ENCODE peak calls at places on chromosomes 7 and 10, in six cellular contexts. K, M, U, R, C and O are unnamed samples. For H3K9me3, the result is how much of the 10 kb centered on the place peaks cover.

GRCh38 chr10:126905776-126906703 is 812 bp downstream of the DOCK1 start:
- DNase-seq in C (peak), K (peak), M (peak), U (peak), R (no peak), O (peak)

GRCh38 chr7:34991938-34992840 is 45.1 kb downstream of the DPY19L1 start:
- DNase-seq in R (no peak), M (no peak), K (no peak), C (peak), U (peak), O (no peak)

GRCh38 chr10:16519250-16519907 is 2.3 kb downstream of the C1QL3 start:
- DNase-seq in C (no peak), R (no peak), M (no peak), K (no peak), U (no peak), O (no peak)

GRCh38 chr7:45712057-45712689 is 138.0 kb downstream of the ADCY1 start:
- DNase-seq in K (peak), R (no peak), M (no peak), U (no peak), C (no peak), O (no peak)

GRCh38 chr10:24851595-24851994 is 100.8 kb downstream of the PRTFDC1 start:
- DNase-seq in K (no peak), M (no peak), C (peak), R (no peak), U (peak), O (no peak)

GRCh38 chr7:151598045-151598444 is 78.3 kb upstream of the RHEB start:
- DNase-seq in U (no peak), M (no peak), K (no peak), C (peak), R (no peak), O (no peak)

GRCh38 chr10:103540722-103541121 is 47.2 kb downstream of the NEURL1 start:
- DNase-seq in C (peak), K (no peak), R (no peak), U (no peak), M (no peak), O (peak)

GRCh38 chr10:58518775-58519174 is 6.1 kb downstream of the BICC1 start:
- DNase-seq in K (peak), M (no peak), C (peak), R (no peak), U (peak), O (no peak)

GRCh38 chr7:257647-257992 is 32.4 kb upstream of the FOXL3 start:
- DNase-seq in C (no peak), K (no peak), U (no peak), M (no peak), R (no peak), O (peak)
- H3K9me3 ChIP-seq in C (under half), K (under half), U (under half), M (under half), R (under half), O (under half)

DNA sequence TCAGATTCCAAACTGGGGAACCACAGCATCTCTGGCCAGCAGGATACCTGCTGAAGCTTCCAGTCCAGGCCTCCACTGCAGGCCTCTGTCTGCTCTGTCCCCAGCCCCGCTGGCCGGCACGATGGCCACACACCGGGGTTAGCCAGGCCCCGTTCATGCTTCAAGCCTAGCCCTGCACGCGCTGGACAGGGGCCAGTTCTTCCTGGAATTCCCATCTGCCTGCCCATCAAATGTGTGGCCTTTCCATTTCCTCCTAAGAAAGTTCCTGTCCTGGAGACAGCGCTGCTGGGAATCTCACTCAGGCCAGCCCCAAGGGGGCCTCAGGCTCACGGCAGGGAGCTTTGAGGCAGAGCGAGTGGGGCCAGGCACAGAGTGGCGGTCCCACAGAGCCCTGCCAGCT is 18.0 kb downstream of the SH2B2 start:
- DNase-seq in U (no peak), C (no peak), K (no peak), R (no peak), M (no peak), O (no peak)
- H3K4me3 ChIP-seq in U (no peak), C (no peak), K (no peak), R (peak), M (no peak), O (no peak)

GRCh38 chr7:24829787-24830186 is 72.5 kb upstream of the GSDME start:
- DNase-seq in M (no peak), U (no peak), R (no peak), C (peak), K (no peak), O (no peak)
- H3K9me3 ChIP-seq in M (under half), U (under half), R (under half), C (under half), K (under half), O (under half)

GRCh38 chr7:23467281-23467680 is 3.0 kb downstream of the IGF2BP3 start:
- DNase-seq in U (no peak), C (no peak), M (no peak), K (peak), R (no peak), O (no peak)
- H3K4me3 ChIP-seq in U (no peak), C (peak), M (no peak), K (peak), R (peak), O (no peak)

GRCh38 chr7:55623617-55624016 is 51.3 kb upstream of the VOPP1 start:
- DNase-seq in K (no peak), C (no peak), R (no peak), M (no peak), U (no peak), O (no peak)

GRCh38 chr7:55618913-55619312 is 46.6 kb upstream of the VOPP1 start:
- DNase-seq in R (no peak), C (no peak), U (no peak), K (no peak), M (no peak), O (no peak)

GRCh38 chr7:55629051-55629677 is 56.9 kb upstream of the VOPP1 start:
- DNase-seq in R (no peak), C (no peak), U (no peak), K (no peak), M (no peak), O (no peak)

GRCh38 chr7:55622241-55622835 is 50.0 kb upstream of the VOPP1 start:
- DNase-seq in C (no peak), K (no peak), R (no peak), U (no peak), M (no peak), O (no peak)

DNA sequence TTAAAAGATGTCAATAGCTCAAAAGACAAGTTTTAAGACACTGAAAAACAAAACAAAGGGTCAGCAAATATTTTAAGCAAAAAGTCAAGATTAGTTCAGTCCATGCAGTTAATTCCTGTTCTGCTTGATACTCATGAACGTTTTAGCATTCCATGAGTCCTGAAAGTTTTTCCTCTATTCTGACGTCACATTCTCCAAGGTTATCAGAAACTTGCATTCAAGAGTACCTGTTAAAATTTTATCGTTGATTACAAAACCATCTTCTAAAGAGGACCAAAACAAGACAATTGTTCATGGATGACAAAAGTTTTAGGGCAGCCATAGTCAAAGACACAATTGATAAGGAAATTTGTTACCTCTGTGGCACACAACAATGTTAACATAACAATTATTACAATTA is 52.5 kb upstream of the VOPP1 start:
- DNase-seq in C (no peak), M (no peak), U (no peak), R (no peak), K (no peak), O (no peak)
- H3K9me3 ChIP-seq in C (under half), M (under half), U (under half), R (under half), K (under half), O (under half)

DNA sequence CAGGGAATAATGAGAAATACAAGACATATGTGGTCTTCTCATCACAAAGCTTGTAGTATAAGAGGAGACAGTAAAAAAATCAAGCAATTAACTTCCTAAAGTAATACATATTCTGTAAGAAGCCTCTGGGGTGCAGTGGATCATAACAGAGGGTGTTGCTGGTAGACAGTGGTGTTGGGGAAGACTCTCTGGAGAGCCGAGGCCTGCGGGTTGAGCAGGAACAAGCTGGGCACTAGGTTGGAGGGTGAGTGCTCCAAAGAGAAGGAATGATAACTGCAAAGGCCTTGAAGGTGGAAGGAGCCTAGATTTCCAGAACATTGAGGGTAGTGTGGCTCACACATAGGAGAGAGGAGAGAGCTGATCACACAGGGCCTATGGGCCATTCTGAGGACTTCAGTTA is 1.5 kb downstream of the GIMAP4 start:
- DNase-seq in U (no peak), K (no peak), C (no peak), M (no peak), R (no peak), O (no peak)
- H3K4me3 ChIP-seq in U (no peak), K (no peak), C (no peak), M (peak), R (no peak), O (no peak)

DNA sequence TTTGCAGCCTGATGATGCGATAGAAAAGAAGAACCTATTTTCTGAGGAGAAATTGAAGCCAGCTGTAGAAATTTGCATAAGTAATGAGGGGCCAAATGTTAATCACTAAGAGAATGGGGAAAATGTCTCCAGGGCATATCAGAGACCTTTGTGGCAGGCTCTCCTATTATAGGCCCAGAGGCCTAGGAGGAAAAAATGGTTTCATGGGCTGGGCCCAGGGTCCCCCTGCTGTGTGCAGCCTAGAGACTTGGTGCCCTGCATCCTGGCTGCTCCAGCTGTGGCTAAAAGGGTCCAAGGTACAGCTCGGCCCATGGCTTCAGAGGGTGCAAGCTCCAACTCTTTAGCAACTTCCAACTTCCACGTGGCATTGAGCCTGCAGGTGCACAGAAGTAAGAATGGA is 123.4 kb downstream of the STK31 start:
- DNase-seq in M (no peak), R (no peak), C (no peak), U (no peak), K (no peak), O (no peak)
- H3K9me3 ChIP-seq in M (under half), R (under half), C (under half), U (under half), K (under half), O (under half)

GRCh38 chr10:35481421-35481820 is 123.7 kb upstream of the GJD4 start:
- DNase-seq in R (no peak), M (no peak), C (no peak), K (no peak), U (no peak), O (no peak)

GRCh38 chr10:35480150-35480549 is 125.0 kb upstream of the GJD4 start:
- DNase-seq in C (no peak), R (no peak), U (no peak), K (no peak), M (no peak), O (no peak)
- H3K4me3 ChIP-seq in C (no peak), R (no peak), U (no peak), K (no peak), M (no peak), O (no peak)

GRCh38 chr7:82745117-82745516 is 301.5 kb upstream of the CACNA2D1 start:
- DNase-seq in M (no peak), K (no peak), R (no peak), U (no peak), C (peak), O (no peak)
- H3K9me3 ChIP-seq in M (under half), K (under half), R (under half), U (under half), C (under half), O (under half)